ENCODE peak calls at places on chromosomes 1 and 21, in five cellular contexts. C is NCI-H187 treated with DMSO at 0.1 percent for 48 hours; E is NK-92 treated with Interleukin-12 subunit alpha and Interleukin-12 subunit beta, amount 100 ng/mL, for 24 hours; Y is endothelial cell; P is amniotic epithelial cell. L is an unnamed sample.

GRCh38 chr1:160007577-160008200 is 24.1 kb downstream of the PIGM start:
- DNase-seq in C (no peak), E (no peak), Y (no peak), P (peak), L (no peak)

GRCh38 chr1:212633144-212633543 is 24.6 kb downstream of the ATF3 start:
- DNase-seq in C (no peak), E (no peak), Y (no peak), P (no peak), L (no peak)

GRCh38 chr1:221025391-221026355 is 146.4 kb downstream of the HLX start:
- DNase-seq in C (no peak), E (no peak), Y (no peak), P (no peak), L (no peak)

GRCh38 chr1:105072850-105073249 is 1323.2 kb downstream of the AMY1C start:
- DNase-seq in C (no peak), E (no peak), Y (no peak), P (no peak), L (no peak)

GRCh38 chr1:1123581-1124507 is 8.0 kb upstream of the C1orf159 start:
- DNase-seq in C (no peak), E (no peak), Y (no peak), P (no peak), L (no peak)

GRCh38 chr1:3783651-3784474 is 11.3 kb downstream of the SMIM1 start:
- DNase-seq in C (no peak), E (no peak), Y (no peak), P (no peak), L (peak)

GRCh38 chr1:22284236-22284635 is 141.3 kb upstream of the WNT4 start:
- DNase-seq in C (no peak), E (no peak), Y (no peak), P (no peak), L (no peak)

GRCh38 chr1:47201179-47201578 is 11.3 kb upstream of the PDZK1IP1 start:
- DNase-seq in C (no peak), E (no peak), Y (no peak), P (no peak), L (no peak)

GRCh38 chr1:41851589-41851988 is 67.1 kb downstream of the HIVEP3 start:
- DNase-seq in C (no peak), E (no peak), Y (no peak), P (peak), L (peak)

GRCh38 chr21:37459575-37459974 is 93.0 kb downstream of the DYRK1A start:
- DNase-seq in C (no peak), E (no peak), Y (no peak), P (no peak), L (no peak)

GRCh38 chr21:25385912-25386474 is 221.3 kb downstream of the MRPL39 start:
- DNase-seq in C (peak), E (no peak), Y (peak), P (peak), L (no peak)